ENCODE peak calls at places on chromosomes 12 and 14, in six cellular contexts. One of them, this sample, is unnamed.

GRCh38 chr14:68704736-68705720 is 87.8 kb downstream of the ZFP36L1 start:
- DNase-seq in Right ventricle myocardium inferior: no peak
- DNase-seq in ureter: no peak
- DNase-seq in T-helper 1 cell: no peak
- DNase-seq in SJCRH30: no peak
- DNase-seq in HFF-Myc: no peak
- DNase-seq in this sample: no peak

GRCh38 chr14:24674204-24674970 is 40.4 kb upstream of the GZMB start:
- DNase-seq in ureter: no peak
- DNase-seq in SJCRH30: no peak
- DNase-seq in HFF-Myc: no peak
- DNase-seq in Right ventricle myocardium inferior: no peak
- DNase-seq in T-helper 1 cell: peak; percentile 80
- DNase-seq in this sample: no peak

GRCh38 chr14:105132921-105133320 is 35.7 kb downstream of the JAG2 start:
- DNase-seq in Right ventricle myocardium inferior: no peak
- DNase-seq in SJCRH30: no peak
- DNase-seq in ureter: no peak
- DNase-seq in HFF-Myc: no peak
- DNase-seq in T-helper 1 cell: no peak
- DNase-seq in this sample: no peak

GRCh38 chr14:35362911-35363374 is 41.6 kb downstream of the NFKBIA start:
- DNase-seq in HFF-Myc: no peak
- DNase-seq in SJCRH30: no peak
- DNase-seq in Right ventricle myocardium inferior: peak; percentile 46
- DNase-seq in ureter: no peak
- DNase-seq in T-helper 1 cell: no peak
- DNase-seq in this sample: no peak

GRCh38 chr12:27424631-27425230 is 21.8 kb upstream of the SMCO2 start:
- DNase-seq in SJCRH30: peak; percentile 44
- DNase-seq in ureter: no peak
- DNase-seq in Right ventricle myocardium inferior: no peak
- DNase-seq in T-helper 1 cell: peak; percentile 32
- DNase-seq in HFF-Myc: peak; percentile 14
- DNase-seq in this sample: peak; percentile 67

GRCh38 chr14:59187802-59188460 is 536 bp upstream of the DAAM1 start:
- DNase-seq in ureter: no peak
- DNase-seq in HFF-Myc: no peak
- DNase-seq in T-helper 1 cell: no peak
- DNase-seq in SJCRH30: no peak
- DNase-seq in Right ventricle myocardium inferior: peak; percentile 74
- DNase-seq in this sample: no peak

GRCh38 chr12:57518920-57519757 is 1.2 kb downstream of the DDIT3 start:
- DNase-seq in T-helper 1 cell: no peak
- DNase-seq in ureter: no peak
- DNase-seq in Right ventricle myocardium inferior: no peak
- DNase-seq in SJCRH30: no peak
- DNase-seq in HFF-Myc: no peak
- DNase-seq in this sample: no peak

GRCh38 chr12:128712622-128713021 is 111.1 kb downstream of the SLC15A4 start:
- DNase-seq in SJCRH30: no peak
- DNase-seq in ureter: no peak
- DNase-seq in Right ventricle myocardium inferior: no peak
- DNase-seq in T-helper 1 cell: no peak
- DNase-seq in HFF-Myc: no peak
- DNase-seq in this sample: no peak

GRCh38 chr12:71710276-71711125 is 24.6 kb downstream of the TMEM19 start:
- DNase-seq in T-helper 1 cell: no peak
- DNase-seq in ureter: peak; percentile 45
- DNase-seq in HFF-Myc: peak; percentile 55
- DNase-seq in SJCRH30: no peak
- DNase-seq in Right ventricle myocardium inferior: no peak
- DNase-seq in this sample: no peak

GRCh38 chr12:72278894-72279293 is 6.7 kb downstream of the TRHDE start:
- DNase-seq in Right ventricle myocardium inferior: no peak
- DNase-seq in SJCRH30: no peak
- DNase-seq in ureter: no peak
- DNase-seq in HFF-Myc: no peak
- DNase-seq in T-helper 1 cell: no peak
- DNase-seq in this sample: no peak

GRCh38 chr12:109944975-109945374 is 44.9 kb downstream of the TCHP start:
- DNase-seq in HFF-Myc: no peak
- DNase-seq in ureter: no peak
- DNase-seq in SJCRH30: peak; percentile 69
- DNase-seq in Right ventricle myocardium inferior: no peak
- DNase-seq in T-helper 1 cell: no peak
- DNase-seq in this sample: no peak

GRCh38 chr14:95098984-95099599 is 58.2 kb downstream of the DICER1 start:
- DNase-seq in ureter: peak; percentile 64
- DNase-seq in T-helper 1 cell: peak; percentile 17
- DNase-seq in SJCRH30: peak; percentile 78
- DNase-seq in HFF-Myc: peak; percentile 45
- DNase-seq in Right ventricle myocardium inferior: peak; percentile 86
- DNase-seq in this sample: peak; percentile 25

GRCh38 chr12:70741266-70741665 is 104.0 kb upstream of the PTPRB start:
- DNase-seq in T-helper 1 cell: no peak
- DNase-seq in Right ventricle myocardium inferior: no peak
- DNase-seq in SJCRH30: no peak
- DNase-seq in HFF-Myc: no peak
- DNase-seq in ureter: no peak
- DNase-seq in this sample: no peak

GRCh38 chr12:14782756-14783155 is 20.5 kb downstream of the WBP11 start:
- DNase-seq in HFF-Myc: no peak
- DNase-seq in T-helper 1 cell: no peak
- DNase-seq in Right ventricle myocardium inferior: no peak
- DNase-seq in SJCRH30: no peak
- DNase-seq in ureter: no peak
- DNase-seq in this sample: no peak

GRCh38 chr12:64826234-64826633 is 1.8 kb downstream of the TBC1D30 start:
- DNase-seq in ureter: peak; percentile 52
- DNase-seq in SJCRH30: peak; percentile 45
- DNase-seq in T-helper 1 cell: peak; percentile 32
- DNase-seq in Right ventricle myocardium inferior: no peak
- DNase-seq in HFF-Myc: no peak
- DNase-seq in this sample: no peak

GRCh38 chr12:89085421-89085820 is 266.9 kb downstream of the DUSP6 start:
- DNase-seq in ureter: no peak
- DNase-seq in HFF-Myc: no peak
- DNase-seq in T-helper 1 cell: no peak
- DNase-seq in Right ventricle myocardium inferior: peak; percentile 57
- DNase-seq in SJCRH30: peak; percentile 18
- DNase-seq in this sample: no peak

GRCh38 chr14:99624024-99624423 is 20.0 kb upstream of the CCDC85C start:
- DNase-seq in ureter: no peak
- DNase-seq in T-helper 1 cell: no peak
- DNase-seq in HFF-Myc: no peak
- DNase-seq in SJCRH30: no peak
- DNase-seq in Right ventricle myocardium inferior: peak; percentile 59
- DNase-seq in this sample: no peak

GRCh38 chr12:9332564-9332963 is 124.4 kb upstream of the PZP start:
- DNase-seq in SJCRH30: no peak
- DNase-seq in ureter: no peak
- DNase-seq in T-helper 1 cell: no peak
- DNase-seq in Right ventricle myocardium inferior: no peak
- DNase-seq in HFF-Myc: no peak
- DNase-seq in this sample: no peak

GRCh38 chr14:106564058-106564643 is 1037.8 kb downstream of the TMEM121 start:
- DNase-seq in Right ventricle myocardium inferior: no peak
- DNase-seq in ureter: no peak
- DNase-seq in HFF-Myc: no peak
- DNase-seq in SJCRH30: peak; percentile 35
- DNase-seq in T-helper 1 cell: peak; percentile 42
- DNase-seq in this sample: no peak

GRCh38 chr14:54776361-54777001 is 126.1 kb downstream of the GCH1 start:
- DNase-seq in ureter: no peak
- DNase-seq in T-helper 1 cell: peak; percentile 62
- DNase-seq in HFF-Myc: no peak
- DNase-seq in SJCRH30: no peak
- DNase-seq in Right ventricle myocardium inferior: peak; percentile 87
- DNase-seq in this sample: no peak

GRCh38 chr12:76284816-76285750 is 63.1 kb downstream of the BBS10 start:
- DNase-seq in Right ventricle myocardium inferior: no peak
- DNase-seq in T-helper 1 cell: no peak
- DNase-seq in SJCRH30: no peak
- DNase-seq in HFF-Myc: no peak
- DNase-seq in ureter: no peak
- DNase-seq in this sample: no peak

GRCh38 chr14:100754020-100754419 is 27.3 kb downstream of the DLK1 start:
- DNase-seq in SJCRH30: no peak
- DNase-seq in Right ventricle myocardium inferior: no peak
- DNase-seq in ureter: no peak
- DNase-seq in T-helper 1 cell: no peak
- DNase-seq in HFF-Myc: no peak
- DNase-seq in this sample: no peak

GRCh38 chr14:21169587-21169986 is 13.7 kb upstream of the OR5AU1 start:
- DNase-seq in ureter: no peak
- DNase-seq in HFF-Myc: no peak
- DNase-seq in SJCRH30: peak; percentile 37
- DNase-seq in T-helper 1 cell: no peak
- DNase-seq in Right ventricle myocardium inferior: no peak
- DNase-seq in this sample: no peak

GRCh38 chr12:101927999-101928398 is 50.6 kb downstream of the DRAM1 start:
- DNase-seq in ureter: no peak
- DNase-seq in HFF-Myc: no peak
- DNase-seq in SJCRH30: no peak
- DNase-seq in T-helper 1 cell: no peak
- DNase-seq in Right ventricle myocardium inferior: no peak
- DNase-seq in this sample: no peak

GRCh38 chr12:43869184-43869583 is 33.3 kb downstream of the TMEM117 start:
- DNase-seq in SJCRH30: no peak
- DNase-seq in Right ventricle myocardium inferior: no peak
- DNase-seq in T-helper 1 cell: no peak
- DNase-seq in HFF-Myc: no peak
- DNase-seq in ureter: no peak
- DNase-seq in this sample: no peak

GRCh38 chr12:131540138-131540623 is 170.7 kb upstream of the SFSWAP start:
- DNase-seq in ureter: no peak
- DNase-seq in HFF-Myc: no peak
- DNase-seq in Right ventricle myocardium inferior: no peak
- DNase-seq in T-helper 1 cell: no peak
- DNase-seq in SJCRH30: no peak
- DNase-seq in this sample: no peak

GRCh38 chr14:35400707-35401421 is 3.7 kb downstream of the NFKBIA start:
- DNase-seq in Right ventricle myocardium inferior: no peak
- DNase-seq in SJCRH30: no peak
- DNase-seq in T-helper 1 cell: no peak
- DNase-seq in HFF-Myc: no peak
- DNase-seq in ureter: no peak
- DNase-seq in this sample: no peak

This sample was measured in AG09309.